ENCODE peak calls at places on chromosome 5, in six cellular contexts. U is NCI-H446; S is activated naive CD8-positive, alpha-beta T cell treated with anti-CD3 and anti-CD28 coated beads for 36 hours; B is pancreas; R is ovary; G is HT1080. D is an unnamed sample.

GRCh38 chr5:129945031-129945430 is 40.8 kb downstream of the CHSY3 start:
- DNase-seq in U (no peak), S (no peak), B (no peak), R (no peak), G (peak; percentile 32), D (peak; percentile 91)

GRCh38 chr5:9661316-9662015 is 31.3 kb upstream of the TAS2R1 start:
- DNase-seq in U (no peak), S (no peak), B (no peak), R (no peak), G (no peak), D (no peak)

GRCh38 chr5:57863661-57864060 is 381.1 kb upstream of the ACTBL2 start:
- DNase-seq in U (no peak), S (no peak), B (no peak), R (no peak), G (peak; percentile 74), D (peak; percentile 25)

GRCh38 chr5:95347516-95348140 is 43.5 kb upstream of the FAM81B start:
- DNase-seq in U (peak; percentile 76), S (no peak), B (no peak), R (no peak), G (no peak), D (no peak)

GRCh38 chr5:14591548-14591947 is 10.0 kb downstream of the OTULINL start:
- DNase-seq in U (no peak), S (no peak), B (no peak), R (no peak), G (peak; percentile 50), D (no peak)

GRCh38 chr5:113489299-113489698 is 1.0 kb upstream of the MCC start:
- DNase-seq in U (no peak), S (peak; percentile 15), B (no peak), R (no peak), G (peak; percentile 99), D (peak; percentile 99)

GRCh38 chr5:73899055-73899454 is 273.1 kb downstream of the ARHGEF28 start:
- DNase-seq in U (no peak), S (no peak), B (no peak), R (no peak), G (no peak), D (no peak)

GRCh38 chr5:83562817-83563557 is 91.4 kb downstream of the VCAN start:
- DNase-seq in U (peak; percentile 29), S (no peak), B (no peak), R (no peak), G (no peak), D (no peak)

GRCh38 chr5:11449217-11449616 is 455.0 kb downstream of the CTNND2 start:
- DNase-seq in U (peak; percentile 86), S (no peak), B (no peak), R (no peak), G (no peak), D (no peak)

GRCh38 chr5:75617746-75618352 is 6.6 kb downstream of the ANKDD1B start:
- DNase-seq in U (no peak), S (no peak), B (no peak), R (no peak), G (no peak), D (no peak)